ENCODE peak calls at places on chromosomes 6 and 20, in nine cellular contexts. K is fibroblast of lung, S is breast epithelium, C is heart left ventricle, R is testis, L is tibial artery, X is SJSA1, G is mesenchymal stem cell, E is PC-3. T is an unnamed sample. For H3K4me1 and H3K9me3, the result is how much of the 10 kb centered on the place peaks cover.

GRCh38 chr20:11373391-11373790 is 544.3 kb upstream of the BTBD3 start:
- DNase-seq in K (peak), S (no peak), C (no peak), R (peak), L (no peak), X (no peak), G (no peak), E (no peak), T (no peak)

GRCh38 chr20:19749537-19749936 is 8.5 kb upstream of the RIN2 start:
- DNase-seq in K (no peak), S (no peak), C (no peak), R (no peak), L (no peak), X (no peak), G (no peak), E (no peak), T (no peak)

GRCh38 chr20:10985536-10985935 is 311.7 kb upstream of the JAG1 start:
- DNase-seq in K (peak), S (no peak), C (no peak), R (no peak), L (no peak), X (no peak), G (peak), E (peak), T (no peak)

GRCh38 chr6:13378669-13379590 is 50.6 kb upstream of the TBC1D7 start:
- DNase-seq in K (no peak), S (no peak), C (no peak), R (no peak), L (no peak), X (no peak), G (no peak), E (peak), T (no peak)

GRCh38 chr6:82364087-82365010 is 732 bp downstream of the TPBG start:
- DNase-seq in K (peak), S (peak), C (peak), R (peak), L (peak), X (peak), G (peak), E (peak), T (peak)

GRCh38 chr6:156794963-156795362 is 17.8 kb downstream of the ARID1B start:
- DNase-seq in K (no peak), S (no peak), C (no peak), R (no peak), L (no peak), X (no peak), G (no peak), E (no peak), T (no peak)

GRCh38 chr6:125932451-125932795 is 24.1 kb upstream of the HINT3 start:
- DNase-seq in K (no peak), S (no peak), C (no peak), R (no peak), L (no peak), X (no peak), G (no peak), E (no peak), T (no peak)

GRCh38 chr6:63516186-63516944 is 55.9 kb upstream of the LOC128125822 start:
- DNase-seq in K (peak), S (no peak), C (no peak), R (no peak), L (no peak), X (no peak), G (peak), E (peak), T (no peak)

GRCh38 chr6:33589723-33590530 is 9.9 kb upstream of the BAK1 start:
- DNase-seq in K (peak), S (peak), C (no peak), R (peak), L (peak), X (peak), G (peak), E (peak), T (peak)

DNA sequence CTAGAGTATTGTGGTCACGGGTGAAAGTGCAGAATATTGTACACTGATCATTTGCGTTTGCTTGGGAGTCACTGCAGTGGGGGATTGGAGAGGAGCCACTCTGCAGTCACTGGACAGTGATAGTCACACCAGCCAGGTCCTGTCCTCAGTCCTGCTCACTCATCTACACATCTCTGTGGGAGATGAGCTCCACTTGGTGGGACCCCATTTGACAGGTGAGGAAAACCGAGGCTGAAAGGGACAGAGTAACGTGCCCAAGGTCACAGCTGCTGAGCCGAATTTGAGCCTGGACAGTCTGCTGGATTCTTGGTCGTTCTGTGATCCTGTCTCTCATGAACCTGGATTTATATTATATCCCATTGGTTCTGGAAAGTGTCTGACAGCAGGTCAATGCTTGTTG is 17.7 kb upstream of the PHACTR3 start:
- DNase-seq in K (no peak), S (no peak), C (no peak), R (no peak), L (no peak), X (no peak), G (no peak), E (no peak), T (no peak)
- H3K4me1 ChIP-seq in K (under half), S (under half), C (under half), R (under half), L (under half), X (under half), G (under half), E (under half), T (under half)

DNA sequence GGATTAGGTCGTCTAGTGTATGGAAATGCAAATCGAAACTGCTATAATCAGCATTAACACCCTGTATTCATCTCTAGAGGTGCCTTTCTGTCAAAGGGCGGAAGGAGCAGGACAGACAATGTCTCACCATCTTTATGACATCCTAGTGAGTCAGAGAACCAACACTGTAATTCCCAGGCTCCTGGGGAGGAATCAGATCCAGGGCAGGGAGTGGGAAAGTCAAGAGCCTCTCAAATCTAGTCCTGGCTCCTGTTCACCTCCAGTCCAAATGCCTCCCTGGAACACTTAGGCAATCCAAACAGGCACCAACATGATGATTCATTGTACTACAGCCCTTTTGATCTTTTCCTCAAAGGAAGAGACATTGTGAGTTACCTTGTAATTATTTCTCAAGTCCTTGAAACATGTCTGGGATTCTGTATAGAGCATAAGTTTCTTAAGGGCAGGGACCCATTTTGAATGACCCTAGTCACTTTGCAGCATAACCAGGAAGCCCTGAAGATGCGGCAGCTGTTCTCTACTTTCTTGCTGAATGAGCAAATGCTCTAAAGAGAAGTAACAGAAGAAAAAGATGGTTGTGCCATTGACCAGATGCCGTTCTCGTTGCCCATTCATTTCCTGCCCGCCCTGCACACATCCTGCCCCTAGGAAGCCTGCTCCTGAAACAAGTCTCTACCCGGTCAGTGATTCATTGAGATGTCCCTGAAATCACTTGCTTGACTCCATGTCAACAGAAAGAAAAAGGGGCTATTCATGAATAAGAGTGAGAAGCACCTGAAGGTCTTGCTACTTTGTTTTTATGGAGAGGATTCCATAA is 112.8 kb upstream of the JARID2 start:
- DNase-seq in K (peak), S (no peak), C (no peak), R (no peak), L (no peak), X (peak), G (peak), E (peak), T (no peak)
- H3K27ac ChIP-seq in K (no peak), S (no peak), C (no peak), R (no peak), L (no peak), X (peak), G (peak), E (peak), T (no peak)

DNA sequence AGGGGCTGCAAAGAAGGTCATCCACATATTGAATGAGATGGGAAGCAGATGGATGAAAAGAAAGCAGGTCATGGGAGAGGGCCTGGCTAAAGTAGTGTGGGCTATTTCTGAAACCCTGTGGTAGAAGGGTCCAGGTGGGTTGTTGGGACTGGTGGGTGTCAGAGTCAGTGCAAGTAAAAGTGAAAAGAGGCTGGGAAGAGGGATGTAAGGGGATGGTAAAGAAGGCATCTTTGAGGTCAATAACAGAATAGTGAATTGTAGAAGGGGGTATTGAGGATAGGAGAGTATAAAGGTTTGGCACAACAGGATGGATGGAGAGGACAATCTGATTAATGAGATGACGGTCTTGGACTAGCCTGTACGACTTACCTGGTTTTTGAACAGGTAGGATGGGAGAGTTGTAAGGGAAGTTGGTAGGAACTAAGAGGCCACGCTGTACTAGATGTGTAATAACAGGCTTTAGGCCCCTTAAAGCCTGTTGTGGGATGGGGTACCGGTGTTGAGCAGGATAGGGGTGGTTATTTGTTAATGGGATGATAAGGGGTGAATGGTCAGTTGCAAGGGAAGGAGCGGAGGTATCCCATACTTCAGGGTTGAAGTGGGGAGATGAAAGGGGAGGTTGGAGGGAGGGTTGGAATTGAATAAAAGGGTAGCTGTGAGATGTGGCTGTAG is 748.9 kb upstream of the ADGRB3 start:
- DNase-seq in K (no peak), S (no peak), C (no peak), R (no peak), L (no peak), X (no peak), G (no peak), E (no peak), T (no peak)
- H3K9me3 ChIP-seq in K (under half), S (under half), C (under half), R (under half), L (under half), X (under half), G (under half), E (under half), T (under half)

DNA sequence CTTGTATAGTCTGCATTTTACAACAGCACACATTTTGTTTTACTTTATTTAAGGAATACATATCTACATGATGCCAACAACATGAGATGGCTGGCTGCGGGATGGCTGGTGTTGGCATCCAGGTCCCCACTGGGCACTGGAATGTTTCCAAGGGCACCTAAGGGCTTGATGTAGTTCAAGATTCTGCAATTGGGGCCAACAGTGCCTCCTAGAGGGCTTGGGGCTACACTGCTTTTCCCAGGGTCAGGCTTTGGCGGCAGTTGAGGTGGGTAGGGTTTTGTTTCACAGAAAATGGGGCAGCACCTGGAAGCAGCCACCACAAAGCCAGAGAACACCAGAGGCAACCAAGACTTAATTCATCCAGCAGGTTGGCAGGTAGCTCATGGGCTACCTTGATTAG is 202.2 kb upstream of the PRND start:
- DNase-seq in K (no peak), S (no peak), C (no peak), R (peak), L (no peak), X (no peak), G (no peak), E (peak), T (no peak)
- H3K4me1 ChIP-seq in K (under half), S (under half), C (under half), R (under half), L (under half), X (under half), G (under half), E (under half), T (under half)

DNA sequence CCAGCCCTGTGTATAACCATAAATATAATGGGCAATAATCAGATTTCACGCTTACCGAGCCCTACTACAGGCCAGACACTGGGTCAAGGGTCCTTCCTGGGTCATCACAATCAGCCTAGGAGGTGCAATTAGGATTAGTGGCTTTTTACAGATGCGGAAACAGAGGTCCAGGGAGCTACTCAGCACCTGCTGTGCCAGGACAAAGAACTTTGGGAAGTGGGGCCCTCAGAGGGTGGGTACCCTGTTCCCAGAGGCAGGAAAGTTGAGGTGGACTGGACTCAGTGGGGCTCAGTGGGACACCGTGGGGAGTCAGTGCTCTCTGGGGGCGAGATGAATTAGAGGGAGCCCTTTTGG is 77.2 kb downstream of the CEBPB start:
- DNase-seq in K (no peak), S (no peak), C (no peak), R (no peak), L (no peak), X (no peak), G (no peak), E (no peak), T (no peak)
- H3K27ac ChIP-seq in K (no peak), S (peak), C (no peak), R (no peak), L (peak), X (no peak), G (no peak), E (peak), T (peak)

GRCh38 chr6:167298166-167298565 is 7.1 kb downstream of the UNC93A start:
- DNase-seq in K (no peak), S (no peak), C (no peak), R (no peak), L (no peak), X (no peak), G (no peak), E (no peak), T (no peak)
- H3K9me3 ChIP-seq in K (under half), S (under half), C (under half), R (under half), L (under half), X (under half), G (under half), E (under half), T (under half)

GRCh38 chr20:17795449-17796095 is 95.8 kb downstream of the BANF2 start:
- DNase-seq in K (no peak), S (no peak), C (no peak), R (no peak), L (no peak), X (no peak), G (no peak), E (no peak), T (no peak)
- H3K4me1 ChIP-seq in K (under half), S (under half), C (under half), R (under half), L (under half), X (under half), G (under half), E (under half), T (under half)

DNA sequence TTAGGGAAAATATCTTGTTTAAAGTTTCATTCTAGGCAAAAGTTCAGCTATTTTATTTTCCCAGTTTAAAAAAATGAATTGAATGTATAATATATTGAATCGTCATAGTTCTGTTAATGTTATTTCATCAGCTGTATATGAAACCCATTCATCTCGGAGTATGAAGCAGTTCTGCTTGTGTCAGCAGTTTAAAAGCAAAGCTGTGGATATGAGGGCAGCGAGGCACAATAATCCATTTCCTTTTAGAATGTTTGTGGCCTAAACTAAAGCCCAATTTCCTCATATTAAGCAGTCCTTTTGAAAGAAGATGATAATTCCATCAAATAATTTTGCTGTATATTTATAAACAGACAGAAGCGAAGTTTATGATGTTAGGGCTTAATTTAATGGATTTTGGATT is 300.1 kb downstream of the SAMD5 start:
- DNase-seq in K (no peak), S (no peak), C (no peak), R (no peak), L (no peak), X (no peak), G (no peak), E (no peak), T (no peak)
- H3K27ac ChIP-seq in K (no peak), S (no peak), C (no peak), R (no peak), L (no peak), X (no peak), G (no peak), E (no peak), T (no peak)

T was measured in SJCRH30.